ENCODE peak calls at places on chromosomes 5 and 9, in seven cellular contexts. P is NCI-H1092 treated with DMSO at 0.1 percent for 48 hours, L is iris pigment epithelial cell, D is GM12878, A is amniotic stem cell, I is HEK293T, S is frontal cortex. X is an unnamed sample.

GRCh38 chr5:124453221-124454032 is 293.0 kb downstream of the ZNF608 start:
- DNase-seq in S (no peak), D (peak), A (no peak), P (no peak), I (no peak), L (peak), X (no peak)

GRCh38 chr5:126414874-126415502 is 8.2 kb upstream of the GRAMD2B start:
- DNase-seq in A (no peak), P (no peak), D (no peak), S (no peak), I (no peak), L (peak), X (peak)

GRCh38 chr9:100639851-100640250 is 62.0 kb downstream of the CAVIN4 start:
- DNase-seq in L (no peak), I (no peak), A (no peak), P (no peak), D (no peak), S (no peak), X (no peak)

GRCh38 chr9:33263131-33263935 is 1.2 kb downstream of the BAG1 start:
- DNase-seq in S (peak), L (peak), D (no peak), I (no peak), A (peak), P (peak), X (peak)

GRCh38 chr9:2966846-2967372 is 123.0 kb upstream of the PUM3 start:
- DNase-seq in P (no peak), D (no peak), S (no peak), A (no peak), L (no peak), I (no peak), X (no peak)

GRCh38 chr9:76677481-76678055 is 86.7 kb upstream of the PCA3 start:
- DNase-seq in I (no peak), P (peak), D (no peak), S (no peak), L (no peak), A (no peak), X (no peak)

GRCh38 chr9:129259373-129259772 is 81.3 kb upstream of the IER5L start:
- DNase-seq in D (no peak), I (no peak), S (no peak), P (no peak), L (no peak), A (no peak), X (no peak)

GRCh38 chr5:68137451-68138190 is 77.9 kb upstream of the PIK3R1 start:
- DNase-seq in A (no peak), L (no peak), S (no peak), P (no peak), D (no peak), I (no peak), X (no peak)

GRCh38 chr5:123371575-123372179 is 51.5 kb downstream of the CEP120 start:
- DNase-seq in L (peak), P (no peak), D (no peak), I (peak), S (no peak), A (no peak), X (peak)

GRCh38 chr5:170691623-170692022 is 91.9 kb upstream of the GABRP start:
- DNase-seq in S (no peak), A (no peak), I (peak), L (no peak), P (no peak), D (no peak), X (no peak)

GRCh38 chr9:95494416-95495371 is 22.1 kb downstream of the PTCH1 start:
- DNase-seq in S (no peak), P (peak), L (peak), I (no peak), A (no peak), D (peak), X (no peak)

GRCh38 chr9:107286057-107286456 is 3.0 kb downstream of the RAD23B start:
- DNase-seq in A (no peak), L (peak), P (no peak), S (no peak), D (no peak), I (no peak), X (no peak)

GRCh38 chr9:33473643-33474352 is at the start of gene NOL6:
- DNase-seq in A (peak), S (peak), L (peak), D (peak), I (peak), P (peak), X (peak)

GRCh38 chr9:122383992-122384461 is 13.2 kb downstream of the PTGS1 start:
- DNase-seq in I (no peak), A (no peak), P (no peak), S (no peak), D (no peak), L (no peak), X (no peak)

GRCh38 chr9:111375817-111376564 is 46.0 kb upstream of the OR2K2 start:
- DNase-seq in I (no peak), S (no peak), A (no peak), L (peak), D (no peak), P (no peak), X (no peak)

GRCh38 chr5:15615859-15616258 is 115.9 kb downstream of the FBXL7 start:
- DNase-seq in S (no peak), L (peak), A (no peak), D (no peak), I (no peak), P (no peak), X (no peak)

GRCh38 chr5:100306000-100306399 is 229.2 kb upstream of the FAM174A start:
- DNase-seq in I (no peak), P (no peak), A (no peak), S (no peak), L (no peak), D (no peak), X (no peak)

GRCh38 chr9:27471789-27472585 is 52.1 kb upstream of the IFNK start:
- DNase-seq in A (no peak), L (no peak), P (no peak), S (no peak), I (no peak), D (no peak), X (no peak)

GRCh38 chr9:110058304-110058953 is 149.5 kb downstream of the C9orf152 start:
- DNase-seq in L (peak), S (no peak), I (peak), A (no peak), P (peak), D (no peak), X (no peak)

GRCh38 chr5:131999991-132000490 is 11.4 kb downstream of the ACSL6 start:
- DNase-seq in P (no peak), A (no peak), L (no peak), D (no peak), I (no peak), S (no peak), X (no peak)

GRCh38 chr5:170159947-170160346 is 54.2 kb downstream of the FOXI1 start:
- DNase-seq in A (no peak), L (no peak), P (no peak), S (no peak), I (no peak), D (no peak), X (no peak)

GRCh38 chr9:132162764-132163456 is 1.1 kb downstream of the NTNG2 start:
- DNase-seq in I (no peak), S (no peak), P (no peak), A (no peak), D (no peak), L (no peak), X (no peak)

GRCh38 chr5:131423056-131423455 is 159.2 kb downstream of the CDC42SE2 start:
- DNase-seq in P (peak), D (no peak), L (peak), I (peak), S (no peak), A (peak), X (no peak)

GRCh38 chr9:87889065-87889881 is 6.6 kb downstream of the SPATA31E1 start:
- DNase-seq in A (no peak), D (no peak), P (no peak), I (peak), L (no peak), S (no peak), X (no peak)

GRCh38 chr5:139137703-139138102 is 60.5 kb downstream of the SIL1 start:
- DNase-seq in A (no peak), I (peak), L (peak), S (no peak), D (no peak), P (peak), X (no peak)

GRCh38 chr5:180302256-180302655 is 10.4 kb upstream of the MAPK9 start:
- DNase-seq in P (no peak), S (no peak), I (no peak), D (no peak), A (no peak), L (no peak), X (no peak)

GRCh38 chr5:157265714-157266285 is at the start of gene CYFIP2:
- DNase-seq in L (no peak), D (no peak), P (peak), S (peak), A (no peak), I (peak), X (peak)

GRCh38 chr9:109206670-109207069 is 39.6 kb upstream of the FRRS1L start:
- DNase-seq in P (no peak), L (no peak), S (no peak), D (no peak), A (no peak), I (no peak), X (no peak)

GRCh38 chr9:34610434-34611206 is 1.3 kb downstream of the RPP25L start:
- DNase-seq in P (no peak), S (no peak), I (no peak), A (no peak), L (no peak), D (no peak), X (no peak)

GRCh38 chr9:124199474-124199873 is 58.3 kb upstream of the NEK6 start:
- DNase-seq in A (no peak), P (no peak), L (no peak), S (no peak), I (no peak), D (no peak), X (no peak)

GRCh38 chr9:33081128-33081851 is 4.8 kb upstream of the SMU1 start:
- DNase-seq in I (peak), D (peak), A (peak), L (peak), S (peak), P (peak), X (no peak)

GRCh38 chr9:76298497-76299144 is 95.6 kb downstream of the RFK start:
- DNase-seq in L (no peak), I (no peak), S (no peak), A (no peak), D (no peak), P (peak), X (no peak)

GRCh38 chr9:113509463-113509862 is 45.9 kb downstream of the RGS3 start:
- DNase-seq in P (no peak), A (no peak), I (no peak), D (no peak), S (no peak), L (peak), X (no peak)

GRCh38 chr5:15533124-15533893 is 33.3 kb downstream of the FBXL7 start:
- DNase-seq in P (no peak), A (peak), D (no peak), S (no peak), I (no peak), L (peak), X (no peak)

GRCh38 chr9:87849144-87849741 is 33.4 kb upstream of the SPATA31E1 start:
- DNase-seq in I (no peak), S (no peak), L (no peak), D (no peak), P (no peak), A (no peak), X (no peak)

GRCh38 chr9:3181049-3181953 is 337.4 kb upstream of the PUM3 start:
- DNase-seq in I (peak), P (peak), S (no peak), A (no peak), D (no peak), L (peak), X (peak)

GRCh38 chr5:52870448-52870847 is 82.7 kb downstream of the ITGA1 start:
- DNase-seq in I (no peak), P (no peak), S (no peak), A (no peak), L (peak), D (no peak), X (no peak)

GRCh38 chr9:19231126-19232035 is 888 bp downstream of the DENND4C start:
- DNase-seq in L (peak), I (no peak), P (peak), D (no peak), S (peak), A (no peak), X (peak)

GRCh38 chr9:136530472-136531089 is 15.3 kb downstream of the NOTCH1 start:
- DNase-seq in S (no peak), A (no peak), P (no peak), L (no peak), D (no peak), I (no peak), X (no peak)

GRCh38 chr5:179907570-179908324 is at the start of gene TBC1D9B:
- DNase-seq in S (peak), I (peak), A (peak), D (no peak), L (peak), P (peak), X (peak)

X was measured in C1 segment of cervical spinal cord.